ENCODE peak calls at places on chromosomes 12 and 14, in seven cellular contexts. P is AG09319, L is activated T-cell treated with anti-CD3 and anti-CD28 coated beads for 48 hours, H is GOT3, C is NCI-H345, O is transverse colon, Y is HCT116. K is an unnamed sample.

GRCh38 chr14:54572316-54572715 is 5.4 kb downstream of the SAMD4A start:
- DNase-seq in P (no peak), L (no peak), H (no peak), C (no peak), O (no peak), Y (no peak), K (no peak)

GRCh38 chr14:39218171-39218769 is 15.4 kb upstream of the MIA2 start:
- DNase-seq in P (no peak), L (no peak), H (no peak), C (no peak), O (no peak), Y (peak; percentile 89), K (no peak)

GRCh38 chr14:29168149-29168548 is 401.6 kb downstream of the FOXG1 start:
- DNase-seq in P (no peak), L (no peak), H (no peak), C (no peak), O (no peak), Y (no peak), K (no peak)

GRCh38 chr12:49923878-49924610 is 20.3 kb upstream of the FAIM2 start:
- DNase-seq in P (no peak), L (no peak), H (no peak), C (no peak), O (no peak), Y (no peak), K (no peak)

GRCh38 chr12:12546314-12546772 is 16.3 kb downstream of the DUSP16 start:
- DNase-seq in P (no peak), L (no peak), H (no peak), C (peak; percentile 51), O (no peak), Y (no peak), K (no peak)

GRCh38 chr12:94615284-94616216 is 34.8 kb downstream of the TMCC3 start:
- DNase-seq in P (no peak), L (no peak), H (no peak), C (peak; percentile 35), O (peak; percentile 66), Y (no peak), K (no peak)

GRCh38 chr12:26465419-26466097 is 270.2 kb downstream of the SSPN start:
- DNase-seq in P (no peak), L (no peak), H (no peak), C (no peak), O (no peak), Y (no peak), K (no peak)

GRCh38 chr14:39425947-39426346 is 6.3 kb downstream of the FBXO33 start:
- DNase-seq in P (no peak), L (no peak), H (no peak), C (no peak), O (no peak), Y (no peak), K (no peak)

GRCh38 chr14:50338547-50338946 is 26.4 kb downstream of the DMAC2L start:
- DNase-seq in P (no peak), L (no peak), H (no peak), C (no peak), O (no peak), Y (no peak), K (no peak)

GRCh38 chr12:88691811-88692210 is 111.5 kb upstream of the KITLG start:
- DNase-seq in P (no peak), L (no peak), H (no peak), C (no peak), O (no peak), Y (no peak), K (no peak)

GRCh38 chr12:68530965-68531364 is 79.7 kb upstream of the RAP1B start:
- DNase-seq in P (no peak), L (no peak), H (no peak), C (no peak), O (no peak), Y (no peak), K (no peak)

GRCh38 chr12:25692115-25693035 is 139.3 kb upstream of the LMNTD1 start:
- DNase-seq in P (peak; percentile 85), L (no peak), H (no peak), C (no peak), O (no peak), Y (no peak), K (no peak)

GRCh38 chr12:75305412-75306332 is 24.5 kb downstream of the CAPS2 start:
- DNase-seq in P (no peak), L (no peak), H (no peak), C (no peak), O (no peak), Y (no peak), K (no peak)

GRCh38 chr12:55720894-55721444 is 776 bp downstream of the RDH5 start:
- DNase-seq in P (peak; percentile 84), L (no peak), H (peak; percentile 46), C (no peak), O (peak; percentile 77), Y (peak; percentile 66), K (no peak)

GRCh38 chr12:97977870-97978269 is 515.3 kb downstream of the RMST start:
- DNase-seq in P (no peak), L (no peak), H (no peak), C (peak; percentile 14), O (no peak), Y (no peak), K (no peak)

GRCh38 chr12:53952335-53952694 is 2.4 kb upstream of the HOXC12 start:
- DNase-seq in P (no peak), L (no peak), H (no peak), C (no peak), O (no peak), Y (no peak), K (no peak)

GRCh38 chr12:131117438-131118245 is 163.9 kb downstream of the ADGRD1 start:
- DNase-seq in P (no peak), L (no peak), H (no peak), C (no peak), O (no peak), Y (no peak), K (no peak)

GRCh38 chr12:24363177-24363754 is 413.8 kb upstream of the SOX5 start:
- DNase-seq in P (no peak), L (no peak), H (no peak), C (peak; percentile 79), O (no peak), Y (no peak), K (no peak)

GRCh38 chr14:39488600-39488999 is 56.4 kb upstream of the FBXO33 start:
- DNase-seq in P (no peak), L (no peak), H (no peak), C (peak; percentile 8), O (no peak), Y (no peak), K (no peak)

GRCh38 chr14:52253503-52253902 is 14.0 kb upstream of the PTGDR start:
- DNase-seq in P (no peak), L (no peak), H (no peak), C (no peak), O (no peak), Y (no peak), K (no peak)

GRCh38 chr14:106129274-106129673 is 602.9 kb downstream of the TMEM121 start:
- DNase-seq in P (no peak), L (peak; percentile 25), H (no peak), C (no peak), O (no peak), Y (no peak), K (no peak)

GRCh38 chr12:20426191-20426590 is 57.9 kb downstream of the PDE3A start:
- DNase-seq in P (peak; percentile 27), L (no peak), H (no peak), C (no peak), O (no peak), Y (no peak), K (no peak)

GRCh38 chr12:503111-503761 is 43.5 kb downstream of the B4GALNT3 start:
- DNase-seq in P (no peak), L (no peak), H (no peak), C (no peak), O (peak; percentile 86), Y (peak; percentile 59), K (no peak)

GRCh38 chr12:120101182-120101581 is 15.4 kb downstream of the RAB35 start:
- DNase-seq in P (no peak), L (no peak), H (no peak), C (no peak), O (peak; percentile 37), Y (no peak), K (no peak)

GRCh38 chr12:3178671-3179413 is 101.7 kb downstream of the TSPAN9 start:
- DNase-seq in P (no peak), L (no peak), H (no peak), C (no peak), O (no peak), Y (no peak), K (no peak)

GRCh38 chr12:71521125-71521524 is 81.5 kb downstream of the LGR5 start:
- DNase-seq in P (no peak), L (no peak), H (no peak), C (no peak), O (no peak), Y (no peak), K (no peak)

GRCh38 chr12:93790472-93791152 is 113.4 kb downstream of the CRADD start:
- DNase-seq in P (no peak), L (no peak), H (no peak), C (no peak), O (no peak), Y (no peak), K (no peak)

GRCh38 chr12:6280053-6280469 is 30.4 kb upstream of the PLEKHG6 start:
- DNase-seq in P (peak; percentile 80), L (no peak), H (peak; percentile 24), C (no peak), O (peak; percentile 68), Y (peak; percentile 85), K (no peak)

GRCh38 chr14:96051642-96052540 is 12.7 kb downstream of the C14orf132 start:
- DNase-seq in P (no peak), L (no peak), H (no peak), C (no peak), O (no peak), Y (peak; percentile 12), K (no peak)

GRCh38 chr14:70052990-70053389 is 135.8 kb downstream of the SLC8A3 start:
- DNase-seq in P (no peak), L (no peak), H (no peak), C (no peak), O (no peak), Y (no peak), K (no peak)

GRCh38 chr12:44101470-44101869 is 265.6 kb downstream of the TMEM117 start:
- DNase-seq in P (no peak), L (no peak), H (no peak), C (no peak), O (no peak), Y (no peak), K (no peak)

GRCh38 chr12:111405149-111405855 is 421 bp upstream of the SH2B3 start:
- DNase-seq in P (peak; percentile 65), L (peak; percentile 100), H (peak; percentile 63), C (peak; percentile 96), O (peak; percentile 98), Y (peak; percentile 87), K (peak; percentile 12)

GRCh38 chr12:84661732-84662326 is 250.8 kb downstream of the SLC6A15 start:
- DNase-seq in P (no peak), L (no peak), H (no peak), C (no peak), O (no peak), Y (no peak), K (no peak)

GRCh38 chr12:111424793-111425251 is 19.1 kb downstream of the SH2B3 start:
- DNase-seq in P (no peak), L (no peak), H (no peak), C (no peak), O (no peak), Y (no peak), K (no peak)

GRCh38 chr12:11886339-11886738 is 184.4 kb upstream of the BCL2L14 start:
- DNase-seq in P (no peak), L (no peak), H (no peak), C (no peak), O (no peak), Y (no peak), K (no peak)

K was measured in cerebellar nuclear complex.